ENCODE peak calls at places on chromosomes 11 and 22, in four cellular contexts. One of them, this sample, is unnamed.

GRCh38 chr11:66080055-66080817 is 10.2 kb downstream of the PACS1 start:
- DNase-seq in GM23338: no peak
- DNase-seq in cardiac fibroblast: peak
- DNase-seq in tibial nerve: no peak
- DNase-seq in this sample: no peak

GRCh38 chr11:124667601-124668000 is 5.9 kb downstream of the SIAE start:
- DNase-seq in GM23338: no peak
- DNase-seq in cardiac fibroblast: no peak
- DNase-seq in tibial nerve: no peak
- DNase-seq in this sample: no peak

GRCh38 chr11:92846542-92847125 is 122.8 kb upstream of the MTNR1B start:
- DNase-seq in GM23338: no peak
- DNase-seq in cardiac fibroblast: no peak
- DNase-seq in tibial nerve: no peak
- DNase-seq in this sample: no peak

GRCh38 chr11:119446434-119446833 is 23.5 kb upstream of the THY1 start:
- DNase-seq in GM23338: no peak
- DNase-seq in cardiac fibroblast: no peak
- DNase-seq in tibial nerve: no peak
- DNase-seq in this sample: no peak

GRCh38 chr11:77524539-77524938 is 50.6 kb upstream of the PAK1 start:
- DNase-seq in GM23338: no peak
- DNase-seq in cardiac fibroblast: no peak
- DNase-seq in tibial nerve: no peak
- DNase-seq in this sample: no peak

GRCh38 chr22:43345761-43346261 is 2.6 kb upstream of the SCUBE1 start:
- DNase-seq in GM23338: no peak
- DNase-seq in cardiac fibroblast: no peak
- DNase-seq in tibial nerve: no peak
- DNase-seq in this sample: no peak

GRCh38 chr11:131683666-131684065 is 313.3 kb downstream of the NTM start:
- DNase-seq in GM23338: no peak
- DNase-seq in cardiac fibroblast: no peak
- DNase-seq in tibial nerve: no peak
- DNase-seq in this sample: no peak

GRCh38 chr11:112525844-112526590 is 265.4 kb upstream of the PLET1 start:
- DNase-seq in GM23338: no peak
- DNase-seq in cardiac fibroblast: no peak
- DNase-seq in tibial nerve: no peak
- DNase-seq in this sample: no peak

GRCh38 chr11:60785806-60786361 is 751 bp downstream of the MS4A10 start:
- DNase-seq in GM23338: no peak
- DNase-seq in cardiac fibroblast: peak
- DNase-seq in tibial nerve: no peak
- DNase-seq in this sample: no peak

GRCh38 chr22:41099036-41099435 is 6.6 kb downstream of the EP300 start:
- DNase-seq in GM23338: no peak
- DNase-seq in cardiac fibroblast: no peak
- DNase-seq in tibial nerve: no peak
- DNase-seq in this sample: no peak

GRCh38 chr22:20774882-20775281 is 969 bp downstream of the SERPIND1 start:
- DNase-seq in GM23338: no peak
- DNase-seq in cardiac fibroblast: no peak
- DNase-seq in tibial nerve: no peak
- DNase-seq in this sample: no peak

GRCh38 chr11:26247340-26247739 is 84.6 kb upstream of the ANO3 start:
- DNase-seq in GM23338: no peak
- DNase-seq in cardiac fibroblast: peak
- DNase-seq in tibial nerve: no peak
- DNase-seq in this sample: no peak

GRCh38 chr11:13552784-13553183 is 57.0 kb upstream of the PTH start:
- DNase-seq in GM23338: no peak
- DNase-seq in cardiac fibroblast: no peak
- DNase-seq in tibial nerve: no peak
- DNase-seq in this sample: no peak

GRCh38 chr11:91296628-91297027 is 928.0 kb upstream of the FAT3 start:
- DNase-seq in GM23338: no peak
- DNase-seq in cardiac fibroblast: no peak
- DNase-seq in tibial nerve: no peak
- DNase-seq in this sample: no peak

GRCh38 chr11:118227865-118228785 is 3.3 kb upstream of the JAML start:
- DNase-seq in GM23338: no peak
- DNase-seq in cardiac fibroblast: no peak
- DNase-seq in tibial nerve: no peak
- DNase-seq in this sample: no peak

GRCh38 chr22:48734961-48735360 is 1092.7 kb downstream of the BRD1 start:
- DNase-seq in GM23338: no peak
- DNase-seq in cardiac fibroblast: no peak
- DNase-seq in tibial nerve: no peak
- DNase-seq in this sample: no peak

GRCh38 chr11:127651888-127652221 is 651.3 kb upstream of the KIRREL3 start:
- DNase-seq in GM23338: no peak
- DNase-seq in cardiac fibroblast: no peak
- DNase-seq in tibial nerve: no peak
- DNase-seq in this sample: no peak

GRCh38 chr11:16883179-16883578 is 131.0 kb downstream of the PLEKHA7 start:
- DNase-seq in GM23338: peak
- DNase-seq in cardiac fibroblast: no peak
- DNase-seq in tibial nerve: no peak
- DNase-seq in this sample: no peak

GRCh38 chr11:45857834-45858492 is 10.7 kb downstream of the CRY2 start:
- DNase-seq in GM23338: no peak
- DNase-seq in cardiac fibroblast: peak
- DNase-seq in tibial nerve: no peak
- DNase-seq in this sample: peak

GRCh38 chr11:75499423-75500305 is 26.1 kb downstream of the GDPD5 start:
- DNase-seq in GM23338: no peak
- DNase-seq in cardiac fibroblast: peak
- DNase-seq in tibial nerve: peak
- DNase-seq in this sample: no peak

GRCh38 chr22:24011735-24012068 is 598 bp downstream of the CABIN1 start:
- DNase-seq in GM23338: peak
- DNase-seq in cardiac fibroblast: no peak
- DNase-seq in tibial nerve: no peak
- DNase-seq in this sample: no peak

GRCh38 chr11:132941024-132941646 is 591.2 kb downstream of the OPCML start:
- DNase-seq in GM23338: peak
- DNase-seq in cardiac fibroblast: peak
- DNase-seq in tibial nerve: no peak
- DNase-seq in this sample: no peak

GRCh38 chr11:121656333-121657090 is 203.7 kb upstream of the SORL1-AS1 start:
- DNase-seq in GM23338: peak
- DNase-seq in cardiac fibroblast: no peak
- DNase-seq in tibial nerve: no peak
- DNase-seq in this sample: no peak

GRCh38 chr11:9250139-9250582 is 15.0 kb downstream of the DENND5A start:
- DNase-seq in GM23338: no peak
- DNase-seq in cardiac fibroblast: peak
- DNase-seq in tibial nerve: no peak
- DNase-seq in this sample: no peak

GRCh38 chr11:117923773-117924172 is 5.4 kb downstream of the TMPRSS13 start:
- DNase-seq in GM23338: no peak
- DNase-seq in cardiac fibroblast: no peak
- DNase-seq in tibial nerve: no peak
- DNase-seq in this sample: no peak

GRCh38 chr22:31615940-31616314 is 46.1 kb downstream of the PISD start:
- DNase-seq in GM23338: no peak
- DNase-seq in cardiac fibroblast: no peak
- DNase-seq in tibial nerve: no peak
- DNase-seq in this sample: no peak

GRCh38 chr11:45617886-45618601 is 47.4 kb downstream of the CHST1 start:
- DNase-seq in GM23338: no peak
- DNase-seq in cardiac fibroblast: no peak
- DNase-seq in tibial nerve: no peak
- DNase-seq in this sample: no peak

GRCh38 chr11:93700830-93701229 is 39.3 kb downstream of the CEP295 start:
- DNase-seq in GM23338: no peak
- DNase-seq in cardiac fibroblast: peak
- DNase-seq in tibial nerve: no peak
- DNase-seq in this sample: no peak

GRCh38 chr11:61897387-61898246 is 6.3 kb upstream of the FADS3 start:
- DNase-seq in GM23338: peak
- DNase-seq in cardiac fibroblast: peak
- DNase-seq in tibial nerve: peak
- DNase-seq in this sample: peak

GRCh38 chr11:119788911-119789560 is 60.0 kb upstream of the NECTIN1 start:
- DNase-seq in GM23338: no peak
- DNase-seq in cardiac fibroblast: no peak
- DNase-seq in tibial nerve: no peak
- DNase-seq in this sample: no peak

GRCh38 chr22:49976439-49977175 is 16.0 kb downstream of the PIM3 start:
- DNase-seq in GM23338: no peak
- DNase-seq in cardiac fibroblast: no peak
- DNase-seq in tibial nerve: no peak
- DNase-seq in this sample: peak

GRCh38 chr22:22928666-22929380 is 41.2 kb downstream of the IGLL5 start:
- DNase-seq in GM23338: no peak
- DNase-seq in cardiac fibroblast: peak
- DNase-seq in tibial nerve: no peak
- DNase-seq in this sample: no peak

GRCh38 chr11:11588243-11588642 is 33.6 kb downstream of the GALNT18 start:
- DNase-seq in GM23338: no peak
- DNase-seq in cardiac fibroblast: no peak
- DNase-seq in tibial nerve: no peak
- DNase-seq in this sample: no peak

GRCh38 chr11:18623707-18624106 is 10.4 kb downstream of the SPTY2D1 start:
- DNase-seq in GM23338: no peak
- DNase-seq in cardiac fibroblast: no peak
- DNase-seq in tibial nerve: no peak
- DNase-seq in this sample: no peak

GRCh38 chr11:72641900-72642814 is 32.1 kb downstream of the PDE2A start:
- DNase-seq in GM23338: peak
- DNase-seq in cardiac fibroblast: peak
- DNase-seq in tibial nerve: no peak
- DNase-seq in this sample: no peak

GRCh38 chr11:72716291-72716690 is 35.9 kb downstream of the ARAP1 start:
- DNase-seq in GM23338: no peak
- DNase-seq in cardiac fibroblast: no peak
- DNase-seq in tibial nerve: no peak
- DNase-seq in this sample: no peak

GRCh38 chr11:13091373-13091772 is 82.3 kb downstream of the RASSF10 start:
- DNase-seq in GM23338: no peak
- DNase-seq in cardiac fibroblast: no peak
- DNase-seq in tibial nerve: no peak
- DNase-seq in this sample: no peak

This sample was measured in omental fat pad.